ENCODE peak calls at places on chromosomes 5 and 9, in nine cellular contexts. B is GM23248, I is SK-N-SH, F is neural progenitor cell, P is MM.1S, C is HCT116, J is hepatocyte, N is GM23338, R is PC-3. T is an unnamed sample.
A peak's percentile ranks its signal among the peaks of the same experiment; 100 is the strongest.

GRCh38 chr9:101269596-101270324 is 115.0 kb downstream of the BAAT start:
- DNase-seq in C (no peak), B (no peak), P (no peak), I (no peak), F (peak; percentile 11), R (no peak), J (no peak), N (peak; percentile 25), T (no peak)

GRCh38 chr5:79318935-79319614 is 83.1 kb downstream of the JMY start:
- DNase-seq in I (no peak), J (no peak), N (no peak), F (no peak), R (peak; percentile 59), P (no peak), C (peak; percentile 7), B (peak; percentile 88), T (no peak)

GRCh38 chr5:172049226-172049796 is 42.9 kb upstream of the FBXW11 start:
- DNase-seq in N (peak; percentile 70), I (no peak), J (no peak), F (no peak), P (no peak), B (no peak), R (no peak), C (no peak), T (no peak)

GRCh38 chr5:99320461-99320860 is 391.7 kb upstream of the CHD1 start:
- DNase-seq in B (no peak), N (peak; percentile 51), C (no peak), I (no peak), F (peak; percentile 49), R (peak; percentile 45), J (peak; percentile 10), P (peak; percentile 24), T (no peak)

GRCh38 chr5:7474821-7475403 is 79.0 kb downstream of the ADCY2 start:
- DNase-seq in B (no peak), C (no peak), F (no peak), P (no peak), I (peak; percentile 8), N (peak; percentile 47), R (no peak), J (no peak), T (no peak)

GRCh38 chr9:80664327-80665210 is 1024.8 kb downstream of the TLE1 start:
- DNase-seq in J (peak; percentile 10), P (peak; percentile 37), N (no peak), I (peak; percentile 16), B (no peak), R (peak; percentile 75), C (no peak), F (peak; percentile 10), T (no peak)

GRCh38 chr9:116300360-116300759 is 146.8 kb downstream of the PAPPA start:
- DNase-seq in R (no peak), F (no peak), I (no peak), C (no peak), N (no peak), P (no peak), J (no peak), B (no peak), T (no peak)

GRCh38 chr5:157544623-157544989 is 31.0 kb downstream of the ADAM19 start:
- DNase-seq in I (no peak), F (no peak), B (no peak), R (no peak), J (no peak), C (no peak), N (no peak), P (no peak), T (no peak)

GRCh38 chr9:133144142-133144886 is 19.4 kb downstream of the GBGT1 start:
- DNase-seq in N (peak; percentile 86), I (peak; percentile 90), F (peak; percentile 91), R (peak; percentile 85), P (peak; percentile 97), B (peak; percentile 86), C (no peak), J (peak; percentile 89), T (peak; percentile 74)

DNA sequence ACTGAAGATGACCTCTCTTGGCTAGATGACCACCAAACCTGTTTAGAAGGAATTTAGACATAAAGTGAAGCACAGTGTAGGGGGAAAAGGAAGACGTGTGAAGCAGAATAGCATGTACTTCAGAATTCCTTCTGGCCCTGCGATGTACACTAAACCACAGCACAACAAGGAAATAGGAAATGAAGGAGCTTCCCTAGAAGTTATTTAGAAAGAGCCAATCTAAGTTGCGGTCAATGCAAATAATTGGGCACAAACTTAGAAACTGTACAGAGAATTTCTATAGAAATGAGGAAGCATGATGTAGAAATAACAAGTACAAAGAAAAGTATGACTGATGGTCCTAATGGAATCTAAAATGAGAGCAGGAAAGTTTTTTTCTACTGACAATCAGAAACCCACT is 41.5 kb downstream of the ANKRD55 start:
- DNase-seq in R (no peak), J (no peak), I (no peak), P (no peak), F (no peak), C (no peak), N (no peak), B (no peak), T (no peak)
- H3K4me2 ChIP-seq in R (no peak overlapping the region), J (no peak overlapping the region), I (no peak overlapping the region), P (no peak overlapping the region), F (no peak overlapping the region), C (no peak overlapping the region), N (no peak overlapping the region), B (no peak overlapping the region), T (no peak overlapping the region)

GRCh38 chr9:73146113-73146815 is 5.4 kb upstream of the ANXA1 start:
- DNase-seq in B (no peak), F (no peak), P (no peak), R (no peak), N (no peak), I (no peak), C (no peak), J (no peak), T (no peak)

GRCh38 chr9:73141282-73141681 is 10.4 kb upstream of the ANXA1 start:
- DNase-seq in C (no peak), F (no peak), R (no peak), P (no peak), B (peak; percentile 38), N (no peak), J (no peak), I (no peak), T (no peak)

GRCh38 chr9:73148447-73148937 is 3.2 kb upstream of the ANXA1 start:
- DNase-seq in P (no peak), R (peak; percentile 38), J (no peak), I (no peak), N (no peak), F (no peak), C (no peak), B (peak; percentile 83), T (no peak)

GRCh38 chr9:73149371-73150067 is 2.1 kb upstream of the ANXA1 start:
- DNase-seq in B (peak; percentile 98), R (peak; percentile 79), F (no peak), N (no peak), I (no peak), J (peak; percentile 80), C (peak; percentile 69), P (peak; percentile 65), T (no peak)

DNA sequence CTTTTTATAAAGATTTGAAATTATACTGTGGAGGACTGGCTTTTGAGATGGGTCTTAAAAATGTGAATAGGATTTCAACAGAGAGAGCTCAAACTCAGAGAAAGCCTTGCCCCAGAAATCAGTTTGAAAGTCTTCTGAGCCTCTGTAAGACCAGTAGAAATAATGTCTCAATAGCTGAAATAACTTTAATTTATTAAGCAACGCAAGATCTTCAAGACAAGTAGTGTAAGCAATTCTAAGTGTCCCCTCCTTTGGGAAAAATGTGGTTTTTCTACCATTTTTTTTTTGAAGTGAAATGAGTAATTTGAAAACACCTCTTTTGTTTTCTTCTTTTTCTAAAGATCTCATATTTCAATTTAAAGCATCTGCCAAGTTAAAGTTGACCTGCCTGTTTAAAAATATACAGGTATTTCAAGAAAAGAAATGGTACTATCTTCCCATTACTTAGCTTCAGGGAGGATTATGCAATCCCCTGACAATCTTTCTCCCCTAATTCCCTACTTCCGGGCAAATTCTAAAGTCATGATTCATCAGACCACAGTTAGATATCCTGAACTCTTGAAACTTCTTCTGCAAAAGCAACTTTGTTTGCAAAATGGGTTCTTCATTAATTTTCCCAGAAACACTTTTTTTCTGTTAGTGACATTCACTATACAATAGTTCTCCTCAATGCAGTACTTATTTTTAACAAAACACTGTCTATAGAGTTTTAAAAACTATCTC is 7.9 kb upstream of the ANXA1 start:
- DNase-seq in B (peak; percentile 83), P (no peak), N (no peak), J (peak; percentile 75), R (peak; percentile 92), F (no peak), C (peak; percentile 68), I (no peak), T (no peak)
- TF ChIP-seq EZH2phosphoT487 in B (no peak), P (no peak), N (no peak), J (no peak), R (no peak), F (no peak), C (no peak), I (no peak), T (no peak)

DNA sequence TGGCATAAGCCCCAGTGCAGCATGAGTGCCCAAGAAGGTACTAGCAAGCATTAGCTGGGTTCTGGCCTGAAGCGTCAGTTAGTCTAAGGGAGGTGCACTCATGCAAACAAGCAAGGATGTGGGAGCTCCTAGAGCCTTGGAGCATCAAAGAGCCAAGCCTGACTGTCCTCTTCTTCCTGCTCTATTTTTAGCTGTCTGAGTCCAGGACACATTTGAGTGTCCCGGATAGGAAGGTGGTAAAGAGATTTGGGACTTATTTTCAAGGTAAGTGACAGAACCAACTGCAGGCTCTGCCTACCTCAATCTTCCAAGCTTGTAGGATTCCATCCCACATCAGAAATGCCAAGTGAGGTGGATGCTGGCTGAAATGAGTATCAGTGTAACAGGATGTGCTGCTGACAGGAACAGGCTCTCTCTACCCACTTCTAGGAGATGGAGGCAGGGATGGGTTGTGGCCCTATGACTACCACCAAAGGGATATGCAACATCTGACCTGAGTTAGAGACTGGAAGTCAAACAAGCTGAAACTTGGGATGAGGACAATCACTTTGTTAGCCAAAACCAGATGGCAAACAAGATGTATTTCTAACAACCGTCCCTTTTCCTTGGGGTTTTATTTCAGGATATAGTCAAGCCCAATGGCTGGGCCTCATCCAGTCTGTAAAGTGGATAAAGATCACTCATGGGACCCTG is 15.1 kb downstream of the MACROH2A1 start:
- DNase-seq in J (no peak), P (no peak), I (no peak), R (no peak), F (no peak), N (no peak), B (peak; percentile 43), C (no peak), T (no peak)
- H3K36me3 ChIP-seq in J (peaks cover 3% of the 10 kb centered on the region), P (peaks cover 29% of the 10 kb centered on the region), I (peaks cover 56% of the 10 kb centered on the region), R (peaks cover 74% of the 10 kb centered on the region), F (no peaks in the 10 kb centered on the region), N (peaks cover 3% of the 10 kb centered on the region), B (peaks cover 32% of the 10 kb centered on the region), C (peaks cover 69% of the 10 kb centered on the region), T (peaks cover 98% of the 10 kb centered on the region)

GRCh38 chr9:134940236-134941208 is 22.8 kb upstream of the FCN1 start:
- DNase-seq in N (no peak), F (no peak), R (no peak), B (no peak), J (no peak), I (no peak), P (no peak), C (no peak), T (no peak)
- H3K4me2 ChIP-seq in N (no peak overlapping the region), F (no peak overlapping the region), R (no peak overlapping the region), B (no peak overlapping the region), J (no peak overlapping the region), I (no peak overlapping the region), P (no peak overlapping the region), C (no peak overlapping the region), T (no peak overlapping the region)

GRCh38 chr5:83564069-83564749 is 92.7 kb downstream of the VCAN start:
- DNase-seq in N (peak; percentile 57), J (peak; percentile 58), P (peak; percentile 57), B (peak; percentile 58), C (peak; percentile 35), F (peak; percentile 50), I (peak; percentile 13), R (peak; percentile 70), T (peak; percentile 47)
- TF ChIP-seq EZH2phosphoT487 in N (no peak), J (no peak), P (no peak), B (no peak), C (no peak), F (no peak), I (no peak), R (no peak), T (no peak)

T was measured in OCI-LY7.